ENCODE peak calls at places on chromosome 13, in four cellular contexts. X is fibroblast of lung, H is keratinocyte, I is endothelial cell of umbilical vein. N is an unnamed sample.

GRCh38 chr13:41384749-41385503 is 72.4 kb upstream of the RGCC start:
- DNase-seq in X (no peak), H (no peak), I (peak), N (no peak)

GRCh38 chr13:98565726-98566577 is 11.0 kb downstream of the STK24 start:
- DNase-seq in X (peak), H (no peak), I (peak), N (no peak)

GRCh38 chr13:33931397-33931987 is 113.5 kb downstream of the RFC3 start:
- DNase-seq in X (peak), H (no peak), I (peak), N (no peak)

GRCh38 chr13:21917046-21918010 is 246.5 kb downstream of the FGF9 start:
- DNase-seq in X (no peak), H (no peak), I (no peak), N (no peak)

GRCh38 chr13:58992478-58993042 is 1171.2 kb downstream of the DIAPH3 start:
- DNase-seq in X (no peak), H (no peak), I (no peak), N (no peak)

GRCh38 chr13:109918179-109918651 is 131.8 kb upstream of the IRS2 start:
- DNase-seq in X (peak), H (no peak), I (no peak), N (no peak)

GRCh38 chr13:20401586-20401957 is 124.1 kb downstream of the CRYL1 start:
- DNase-seq in X (peak), H (no peak), I (no peak), N (no peak)

GRCh38 chr13:60431108-60431700 is 34.2 kb downstream of the TDRD3 start:
- DNase-seq in X (peak), H (peak), I (peak), N (no peak)

GRCh38 chr13:49063526-49063925 is 87.8 kb downstream of the FNDC3A start:
- DNase-seq in X (peak), H (peak), I (peak), N (no peak)

GRCh38 chr13:109782066-109782822 is 4.1 kb downstream of the IRS2 start:
- DNase-seq in X (no peak), H (no peak), I (no peak), N (no peak)

GRCh38 chr13:51856027-51856736 is 5.6 kb upstream of the CCDC70 start:
- DNase-seq in X (no peak), H (no peak), I (no peak), N (no peak)

GRCh38 chr13:36858285-36858684 is 39.3 kb downstream of the RFXAP start:
- DNase-seq in X (peak), H (no peak), I (peak), N (peak)

GRCh38 chr13:23570099-23570926 is at the start of gene TNFRSF19:
- DNase-seq in X (peak), H (no peak), I (peak), N (no peak)

GRCh38 chr13:102333320-102334181 is 68.3 kb downstream of the FGF14 start:
- DNase-seq in X (no peak), H (no peak), I (no peak), N (no peak)

GRCh38 chr13:36343766-36344165 is 2.4 kb downstream of the SPART start:
- DNase-seq in X (no peak), H (no peak), I (no peak), N (no peak)

GRCh38 chr13:100473087-100473486 is 115.5 kb downstream of the GGACT start:
- DNase-seq in X (no peak), H (no peak), I (no peak), N (no peak)

GRCh38 chr13:75384881-75385707 is 96.9 kb downstream of the TBC1D4 start:
- DNase-seq in X (no peak), H (no peak), I (no peak), N (no peak)

GRCh38 chr13:32150794-32151193 is 119.2 kb downstream of the FRY start:
- DNase-seq in X (peak), H (no peak), I (no peak), N (no peak)

GRCh38 chr13:104683789-104684188 is 1617.6 kb upstream of the SLC10A2 start:
- DNase-seq in X (no peak), H (no peak), I (no peak), N (peak)

GRCh38 chr13:99859178-99860177 is 112.1 kb downstream of the ZIC5 start:
- DNase-seq in X (no peak), H (no peak), I (no peak), N (no peak)

GRCh38 chr13:100916943-100917342 is 242.3 kb upstream of the TMTC4 start:
- DNase-seq in X (no peak), H (no peak), I (peak), N (no peak)

GRCh38 chr13:111368091-111368490 is 47.6 kb downstream of the TEX29 start:
- DNase-seq in X (no peak), H (no peak), I (no peak), N (no peak)

GRCh38 chr13:63948045-63948444 is 2532.4 kb upstream of the PCDH20 start:
- DNase-seq in X (peak), H (no peak), I (peak), N (no peak)

GRCh38 chr13:114104626-114105350 is 27.6 kb downstream of the RASA3 start:
- DNase-seq in X (no peak), H (no peak), I (no peak), N (no peak)

GRCh38 chr13:65600702-65601101 is 1629.4 kb downstream of the PCDH9 start:
- DNase-seq in X (peak), H (no peak), I (no peak), N (no peak)

GRCh38 chr13:80906860-80907259 is 565.9 kb upstream of the SPRY2 start:
- DNase-seq in X (no peak), H (no peak), I (no peak), N (no peak)

GRCh38 chr13:94232956-94233355 is 246.5 kb downstream of the DCT start:
- DNase-seq in X (no peak), H (no peak), I (no peak), N (no peak)

GRCh38 chr13:40271511-40271910 is 394.9 kb downstream of the FOXO1 start:
- DNase-seq in X (no peak), H (no peak), I (peak), N (no peak)

GRCh38 chr13:40273173-40274000 is 393.1 kb downstream of the FOXO1 start:
- DNase-seq in X (no peak), H (no peak), I (no peak), N (no peak)

GRCh38 chr13:40275155-40275554 is 391.3 kb downstream of the FOXO1 start:
- DNase-seq in X (no peak), H (no peak), I (no peak), N (no peak)

GRCh38 chr13:40272776-40273139 is 393.7 kb downstream of the FOXO1 start:
- DNase-seq in X (peak), H (no peak), I (no peak), N (no peak)

GRCh38 chr13:40271931-40272775 is 394.3 kb downstream of the FOXO1 start:
- DNase-seq in X (peak), H (peak), I (peak), N (peak)
- H3K4me3 ChIP-seq in X (no peak), H (peak), I (no peak), N (no peak)

GRCh38 chr13:46617382-46617781 is 64.4 kb downstream of the LRCH1 start:
- DNase-seq in X (no peak), H (no peak), I (no peak), N (no peak)

GRCh38 chr13:46612258-46612657 is 59.3 kb downstream of the LRCH1 start:
- DNase-seq in X (no peak), H (no peak), I (no peak), N (no peak)

GRCh38 chr13:46615888-46616531 is 63.0 kb downstream of the LRCH1 start:
- DNase-seq in X (peak), H (no peak), I (peak), N (no peak)

GRCh38 chr13:46613409-46614049 is 60.6 kb downstream of the LRCH1 start:
- DNase-seq in X (no peak), H (no peak), I (no peak), N (no peak)

GRCh38 chr13:46614582-46614981 is 61.6 kb downstream of the LRCH1 start:
- DNase-seq in X (peak), H (no peak), I (peak), N (no peak)
- TF ChIP-seq CTCF in X (peak), H (no peak), I (no peak), N (no peak)

DNA sequence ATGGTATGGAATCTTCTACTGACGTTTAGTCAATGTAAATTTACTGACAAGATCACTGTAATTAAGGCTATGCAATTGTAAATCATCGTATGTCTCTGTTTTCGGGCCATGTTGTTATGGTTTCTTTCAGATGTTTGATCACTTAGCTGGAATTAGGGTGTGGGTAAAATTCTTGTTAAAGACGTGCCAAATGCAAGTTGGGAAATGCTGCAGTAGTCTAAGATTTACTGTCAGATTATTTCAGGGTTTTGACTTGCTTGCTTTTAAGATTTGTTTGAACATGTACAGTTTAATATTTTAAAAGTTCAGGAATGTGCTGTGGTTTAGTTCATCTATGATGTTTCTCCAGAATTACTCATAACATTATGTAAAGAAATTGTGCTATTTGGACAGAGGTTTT is 10.8 kb downstream of the NDFIP2 start:
- DNase-seq in X (peak), H (peak), I (no peak), N (no peak)
- H3K4me3 ChIP-seq in X (no peak), H (peak), I (no peak), N (no peak)

DNA sequence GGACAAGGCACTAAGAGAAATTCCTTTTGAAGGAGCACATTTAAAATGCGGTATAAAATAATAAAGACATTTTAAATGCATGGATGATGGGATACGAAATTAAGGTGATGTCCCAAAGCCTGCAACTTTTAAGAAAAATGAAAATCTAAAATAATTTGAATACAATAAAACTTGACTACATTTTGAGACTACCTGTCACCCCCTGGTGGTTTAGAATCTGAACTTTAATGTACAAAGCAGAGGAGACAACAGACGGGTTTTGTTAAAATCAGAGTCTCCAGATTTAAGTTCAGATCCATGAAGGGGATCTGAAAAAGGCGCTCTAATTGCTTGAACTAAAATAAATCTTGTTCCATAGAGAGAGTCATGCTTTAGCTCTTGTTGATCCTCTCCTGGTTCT is 1129.3 kb upstream of the PCDH20 start:
- DNase-seq in X (no peak), H (no peak), I (no peak), N (no peak)
- TF ChIP-seq CTCF in X (peak), H (no peak), I (no peak), N (no peak)

DNA sequence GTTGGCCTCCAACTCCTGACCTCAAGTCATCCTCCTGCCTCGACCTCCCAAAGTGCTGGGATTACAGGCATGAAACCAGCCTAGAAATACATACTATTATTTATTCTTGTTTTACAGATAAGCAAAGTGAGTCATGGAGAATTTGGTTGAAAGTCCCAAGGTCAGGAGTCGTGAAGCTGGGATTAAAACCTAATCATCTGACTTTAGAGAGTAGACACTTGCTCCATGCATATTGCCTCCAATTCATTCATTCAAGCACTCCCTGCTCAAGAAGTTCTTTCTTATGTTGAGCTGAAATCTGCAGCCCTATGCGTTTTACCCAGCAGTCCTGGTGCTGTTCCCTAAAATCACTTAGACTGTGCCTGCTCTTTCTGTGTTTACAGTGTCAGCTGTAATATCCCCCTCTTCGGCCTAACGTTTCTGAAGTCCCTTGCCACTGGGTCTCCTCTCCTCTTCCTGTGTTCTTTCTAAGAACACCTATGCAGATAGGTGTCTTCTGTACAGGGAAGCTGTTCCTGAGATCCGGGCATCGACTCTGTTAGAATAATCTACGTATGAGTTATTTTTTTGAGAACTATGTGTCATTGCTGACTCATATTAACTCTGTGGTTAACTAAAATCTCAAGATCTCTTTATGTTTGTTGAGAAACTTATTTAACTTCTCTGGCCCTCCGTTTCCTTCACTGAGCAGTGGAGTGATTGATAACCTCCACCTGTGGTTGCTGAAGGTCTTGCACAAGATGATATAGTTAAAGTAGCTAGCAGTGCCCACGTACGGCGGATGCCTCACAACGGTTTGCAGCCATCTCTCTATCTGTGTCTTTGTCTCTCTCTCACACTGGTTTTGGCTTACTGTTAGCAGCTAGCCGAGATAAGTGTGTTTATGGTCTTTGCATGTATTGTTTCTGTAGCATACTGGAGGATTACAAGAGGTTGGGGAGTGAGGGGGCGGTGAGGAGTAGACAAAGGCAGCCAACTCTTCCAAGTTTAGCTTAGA is 4.6 kb downstream of the ALOX5AP start:
- DNase-seq in X (peak), H (peak), I (peak), N (no peak)
- H3K4me3 ChIP-seq in X (peak), H (peak), I (no peak), N (no peak)